ENCODE peak calls at places on chromosomes 6 and 20, in eight cellular contexts. T, I, Z, Y, L, J, G and W are unnamed samples.

GRCh38 chr20:20393207-20393606 is 25.3 kb downstream of the INSM1 start:
- DNase-seq in T (no peak), I (no peak), Z (no peak), Y (no peak), L (no peak), J (no peak), G (no peak), W (no peak)

GRCh38 chr6:115847671-115848070 is 213.0 kb downstream of the FRK start:
- DNase-seq in T (no peak), I (no peak), Z (no peak), Y (no peak), L (no peak), J (no peak), G (no peak), W (no peak)

GRCh38 chr6:56642366-56643261 is at the start of gene DST:
- DNase-seq in T (no peak), I (no peak), Z (no peak), Y (no peak), L (no peak), J (no peak), G (no peak), W (no peak)

GRCh38 chr6:113936093-113936934 is 34.6 kb downstream of the HDAC2 start:
- DNase-seq in T (peak; percentile 25), I (no peak), Z (peak; percentile 76), Y (peak; percentile 24), L (no peak), J (no peak), G (peak; percentile 33), W (no peak)

GRCh38 chr6:42564496-42564890 is 664 bp downstream of the UBR2 start:
- DNase-seq in T (no peak), I (no peak), Z (no peak), Y (no peak), L (no peak), J (no peak), G (no peak), W (no peak)

GRCh38 chr6:101445527-101445926 is 52.0 kb downstream of the GRIK2 start:
- DNase-seq in T (no peak), I (no peak), Z (no peak), Y (no peak), L (no peak), J (no peak), G (no peak), W (no peak)

GRCh38 chr6:146892613-146893401 is 294.0 kb downstream of the ADGB start:
- DNase-seq in T (peak; percentile 75), I (no peak), Z (no peak), Y (no peak), L (no peak), J (no peak), G (no peak), W (no peak)

GRCh38 chr20:44388466-44389023 is 33.0 kb downstream of the HNF4A start:
- DNase-seq in T (peak; percentile 49), I (peak; percentile 87), Z (peak; percentile 98), Y (no peak), L (peak; percentile 71), J (no peak), G (peak; percentile 88), W (peak; percentile 74)

GRCh38 chr20:32820000-32820697 is 395 bp downstream of the MAPRE1 start:
- DNase-seq in T (peak; percentile 40), I (peak; percentile 95), Z (peak; percentile 96), Y (no peak), L (no peak), J (no peak), G (peak; percentile 15), W (peak; percentile 75)

GRCh38 chr6:20837189-20837588 is 302.9 kb downstream of the CDKAL1 start:
- DNase-seq in T (no peak), I (no peak), Z (no peak), Y (peak; percentile 25), L (no peak), J (no peak), G (no peak), W (no peak)

GRCh38 chr20:39909447-39909846 is 779.6 kb downstream of the MAFB start:
- DNase-seq in T (no peak), I (no peak), Z (no peak), Y (no peak), L (peak; percentile 72), J (no peak), G (no peak), W (no peak)

GRCh38 chr6:169763308-169763707 is 11.9 kb downstream of the ERMARD start:
- DNase-seq in T (no peak), I (no peak), Z (no peak), Y (no peak), L (no peak), J (peak; percentile 64), G (no peak), W (no peak)

GRCh38 chr20:35870541-35871307 is 83.6 kb downstream of the SCAND1 start:
- DNase-seq in T (no peak), I (no peak), Z (no peak), Y (no peak), L (no peak), J (no peak), G (no peak), W (no peak)

GRCh38 chr6:10429638-10430427 is 15.0 kb upstream of the TFAP2A start:
- DNase-seq in T (peak; percentile 54), I (no peak), Z (peak; percentile 78), Y (peak; percentile 53), L (no peak), J (peak; percentile 45), G (no peak), W (no peak)

GRCh38 chr6:221531-222349 is 70.5 kb upstream of the DUSP22 start:
- DNase-seq in T (no peak), I (no peak), Z (no peak), Y (peak; percentile 74), L (no peak), J (no peak), G (no peak), W (no peak)

GRCh38 chr6:158356586-158357546 is 44.6 kb downstream of the TULP4 start:
- DNase-seq in T (no peak), I (peak; percentile 34), Z (no peak), Y (no peak), L (no peak), J (peak; percentile 82), G (no peak), W (no peak)

GRCh38 chr6:87088076-87088475 is 6.8 kb downstream of the CGA start:
- DNase-seq in T (no peak), I (no peak), Z (no peak), Y (no peak), L (no peak), J (no peak), G (no peak), W (no peak)

GRCh38 chr6:114042267-114043075 is 71.5 kb upstream of the HDAC2 start:
- DNase-seq in T (no peak), I (no peak), Z (no peak), Y (no peak), L (no peak), J (no peak), G (no peak), W (no peak)

DNA sequence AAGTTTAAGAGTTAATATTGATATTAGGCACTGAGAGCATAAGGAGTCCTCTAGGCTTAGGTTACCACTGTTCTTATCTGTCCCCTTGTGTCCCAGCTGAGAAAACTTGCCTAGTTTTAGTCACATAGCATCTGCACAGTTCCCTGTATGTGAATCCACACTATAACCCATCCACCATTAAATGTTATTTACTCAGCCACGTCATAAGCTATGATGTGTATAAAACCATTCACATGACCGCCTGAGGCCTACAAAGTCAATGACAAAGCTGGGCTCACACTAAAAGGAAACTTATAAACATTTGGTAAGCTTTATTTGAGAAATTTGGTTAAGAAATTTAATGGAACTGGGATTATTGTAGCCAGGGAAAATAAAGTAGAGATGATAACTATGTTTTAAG is 59.2 kb upstream of the TFAP2D start:
- DNase-seq in T (no peak), I (no peak), Z (no peak), Y (no peak), L (no peak), J (no peak), G (no peak), W (no peak)
- TF ChIP-seq POLR2AphosphoS5 in T (no peak), I (no peak), Z (no peak), Y (no peak), L (no peak), J (no peak), G (no peak), W (no peak)

GRCh38 chr6:24710519-24711303 is 8.2 kb downstream of the C6orf62 start:
- DNase-seq in T (no peak), I (no peak), Z (no peak), Y (no peak), L (no peak), J (no peak), G (no peak), W (no peak)

GRCh38 chr6:24708612-24709011 is 10.3 kb downstream of the C6orf62 start:
- DNase-seq in T (no peak), I (no peak), Z (no peak), Y (no peak), L (no peak), J (no peak), G (no peak), W (no peak)

GRCh38 chr6:24704468-24704867 is 14.5 kb downstream of the C6orf62 start:
- DNase-seq in T (no peak), I (no peak), Z (no peak), Y (no peak), L (no peak), J (no peak), G (no peak), W (no peak)

GRCh38 chr6:24709014-24709711 is 9.8 kb downstream of the C6orf62 start:
- DNase-seq in T (no peak), I (no peak), Z (no peak), Y (no peak), L (no peak), J (no peak), G (no peak), W (no peak)
- TF ChIP-seq POLR2AphosphoS5 in T (no peak), I (no peak), Z (no peak), Y (peak; percentile 25), L (no peak), J (no peak), G (no peak), W (no peak)

DNA sequence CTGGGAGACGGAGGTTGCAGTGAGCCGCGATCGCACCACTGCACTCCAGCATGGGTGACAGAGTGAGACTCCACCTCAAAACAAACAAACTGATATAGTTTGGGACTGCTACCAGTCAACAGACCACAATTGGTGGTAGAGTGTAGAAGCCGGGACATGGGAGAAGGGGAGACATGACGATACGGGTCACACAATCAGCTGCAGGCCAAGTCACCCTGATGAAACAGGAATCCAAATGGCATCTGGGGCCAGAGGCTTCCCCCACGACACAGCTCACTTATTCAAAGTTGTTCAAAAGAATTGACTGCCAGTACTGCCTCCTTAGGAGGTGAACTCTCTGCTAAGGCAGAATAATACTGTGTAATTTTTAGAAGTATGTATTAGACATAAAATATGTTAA is 27.5 kb downstream of the AMD1 start:
- DNase-seq in T (no peak), I (no peak), Z (no peak), Y (no peak), L (no peak), J (no peak), G (no peak), W (no peak)
- TF ChIP-seq POLR2AphosphoS5 in T (peak; percentile 55), I (no peak), Z (no peak), Y (no peak), L (no peak), J (no peak), G (no peak), W (peak; percentile 67)

DNA sequence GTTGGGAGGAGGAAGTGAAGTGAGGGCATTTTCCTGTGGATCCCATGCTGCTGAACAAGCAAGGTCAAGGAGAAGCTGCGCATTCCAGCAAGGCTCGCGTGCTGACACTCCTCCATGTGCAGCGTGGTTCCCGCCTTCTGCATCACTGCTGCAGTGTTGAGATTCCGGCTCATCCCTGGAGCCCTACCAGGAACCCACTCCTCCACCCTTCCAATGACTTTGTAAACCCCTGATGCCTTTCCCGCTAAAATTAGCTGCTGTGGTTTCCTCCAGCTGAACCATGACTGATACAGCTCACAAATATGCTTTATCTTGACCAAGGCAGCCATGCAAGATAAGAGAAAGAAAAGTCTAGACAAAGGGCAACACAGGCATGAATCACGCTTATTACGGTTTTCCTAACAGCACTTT is 14.0 kb upstream of the BNIP5 start:
- DNase-seq in T (no peak), I (no peak), Z (no peak), Y (no peak), L (no peak), J (no peak), G (no peak), W (no peak)
- TF ChIP-seq POLR2AphosphoS5 in T (no peak), I (peak; percentile 58), Z (no peak), Y (no peak), L (no peak), J (peak; percentile 4), G (no peak), W (no peak)